ENCODE peak calls at places on chromosomes 16 and 17, in four cellular contexts. N, T, C and W are unnamed samples.
A peak's percentile ranks its signal among the peaks of the same experiment; 100 is the strongest.

GRCh38 chr17:34781571-34782108 is 179.6 kb downstream of the CCT6B start:
- DNase-seq in N (peak; percentile 2), T (no peak), C (no peak), W (no peak)

GRCh38 chr16:51465026-51465425 is 314.0 kb upstream of the SALL1 start:
- DNase-seq in N (no peak), T (no peak), C (no peak), W (no peak)

GRCh38 chr17:73625975-73626706 is 18.1 kb downstream of the SDK2 start:
- DNase-seq in N (no peak), T (no peak), C (no peak), W (peak; percentile 58)

GRCh38 chr17:17236295-17237025 is 508 bp downstream of the FLCN start:
- DNase-seq in N (no peak), T (peak; percentile 64), C (no peak), W (no peak)

GRCh38 chr16:73285336-73285735 is 237.4 kb upstream of the ZFHX3 start:
- DNase-seq in N (no peak), T (no peak), C (no peak), W (no peak)

GRCh38 chr17:70882504-70882903 is 713.2 kb downstream of the KCNJ2 start:
- DNase-seq in N (no peak), T (no peak), C (no peak), W (no peak)

GRCh38 chr16:9408297-9408696 is 316.9 kb downstream of the HAPSTR1 start:
- DNase-seq in N (no peak), T (no peak), C (no peak), W (no peak)

GRCh38 chr16:82510041-82510440 is 116.7 kb upstream of the CDH13 start:
- DNase-seq in N (no peak), T (no peak), C (no peak), W (no peak)

GRCh38 chr16:16972831-16973230 is 497.9 kb downstream of the XYLT1 start:
- DNase-seq in N (no peak), T (no peak), C (no peak), W (no peak)

GRCh38 chr16:23544436-23544835 is 12.7 kb downstream of the EARS2 start:
- DNase-seq in N (no peak), T (no peak), C (no peak), W (peak; percentile 37)

GRCh38 chr16:11034005-11034404 is 89.6 kb downstream of the CLEC16A start:
- DNase-seq in N (peak; percentile 44), T (no peak), C (no peak), W (no peak)

GRCh38 chr16:49858200-49859129 is 2.6 kb upstream of the ZNF423 start:
- DNase-seq in N (peak; percentile 61), T (no peak), C (no peak), W (no peak)

GRCh38 chr17:51004249-51004648 is 116.4 kb downstream of the SPAG9 start:
- DNase-seq in N (no peak), T (no peak), C (no peak), W (no peak)

GRCh38 chr16:52095466-52095865 is 451.5 kb downstream of the TOX3 start:
- DNase-seq in N (no peak), T (no peak), C (no peak), W (no peak)

GRCh38 chr16:70253291-70254094 is 1.8 kb upstream of the EXOSC6 start:
- DNase-seq in N (peak; percentile 31), T (peak; percentile 63), C (no peak), W (no peak)

GRCh38 chr17:9226794-9227135 is 205.5 kb downstream of the NTN1 start:
- DNase-seq in N (no peak), T (no peak), C (no peak), W (peak; percentile 82)

GRCh38 chr17:83085526-83086196 is 6.3 kb downstream of the METRNL start:
- DNase-seq in N (no peak), T (no peak), C (no peak), W (no peak)

GRCh38 chr17:77083547-77083946 is 57.2 kb upstream of the SEC14L1 start:
- DNase-seq in N (no peak), T (no peak), C (no peak), W (no peak)

GRCh38 chr17:56185905-56186783 is 32.9 kb downstream of the ANKFN1 start:
- DNase-seq in N (no peak), T (no peak), C (no peak), W (no peak)

GRCh38 chr17:8922451-8922850 is 43.1 kb downstream of the PIK3R5 start:
- DNase-seq in N (peak; percentile 51), T (no peak), C (no peak), W (no peak)

GRCh38 chr17:78356163-78356713 is 3.6 kb downstream of the SOCS3 start:
- DNase-seq in N (peak; percentile 64), T (peak; percentile 75), C (peak; percentile 54), W (peak; percentile 94)

GRCh38 chr16:56918467-56919012 is 13.4 kb upstream of the HERPUD1 start:
- DNase-seq in N (no peak), T (no peak), C (no peak), W (no peak)

GRCh38 chr17:42475121-42475520 is 16.4 kb downstream of the ATP6V0A1 start:
- DNase-seq in N (no peak), T (no peak), C (no peak), W (no peak)

GRCh38 chr17:76051071-76051467 is 21.2 kb downstream of the SRP68 start:
- DNase-seq in N (no peak), T (no peak), C (no peak), W (no peak)

GRCh38 chr16:84193480-84193879 is 2.5 kb downstream of the ADAD2 start:
- DNase-seq in N (no peak), T (no peak), C (no peak), W (no peak)

GRCh38 chr16:65116818-65117430 is 4.9 kb downstream of the CDH11 start:
- DNase-seq in N (no peak), T (no peak), C (no peak), W (no peak)

GRCh38 chr16:27945233-27945975 is 118.1 kb downstream of the GSG1L start:
- DNase-seq in N (no peak), T (no peak), C (peak; percentile 9), W (no peak)

GRCh38 chr16:19132898-19133297 is 19.1 kb downstream of the ITPRIPL2 start:
- DNase-seq in N (no peak), T (no peak), C (no peak), W (no peak)

GRCh38 chr17:8084250-8084649 is 3.3 kb downstream of the ALOX12B start:
- DNase-seq in N (no peak), T (no peak), C (no peak), W (no peak)

GRCh38 chr17:32878211-32878610 is 1.3 kb upstream of the MYO1D start:
- DNase-seq in N (peak; percentile 50), T (no peak), C (peak; percentile 29), W (no peak)

GRCh38 chr17:41528959-41529353 is 848 bp upstream of the KRT19 start:
- DNase-seq in N (no peak), T (no peak), C (peak; percentile 59), W (no peak)

GRCh38 chr17:4583796-4584124 is 569 bp upstream of the SMTNL2 start:
- DNase-seq in N (no peak), T (no peak), C (no peak), W (peak; percentile 62)

GRCh38 chr17:4583206-4583605 is 1.1 kb upstream of the SMTNL2 start:
- DNase-seq in N (no peak), T (no peak), C (no peak), W (peak; percentile 19)

GRCh38 chr17:4584835-4585187 is 482 bp downstream of the SMTNL2 start:
- DNase-seq in N (no peak), T (no peak), C (no peak), W (peak; percentile 53)

GRCh38 chr17:4585203-4585939 is 1.0 kb downstream of the SMTNL2 start:
- DNase-seq in N (no peak), T (no peak), C (no peak), W (peak; percentile 64)

GRCh38 chr17:4584125-4584834 is at the start of gene SMTNL2:
- DNase-seq in N (no peak), T (no peak), C (no peak), W (peak; percentile 75)
- TF ChIP-seq POLR2A in N (no peak), T (no peak), C (no peak), W (no peak)

DNA sequence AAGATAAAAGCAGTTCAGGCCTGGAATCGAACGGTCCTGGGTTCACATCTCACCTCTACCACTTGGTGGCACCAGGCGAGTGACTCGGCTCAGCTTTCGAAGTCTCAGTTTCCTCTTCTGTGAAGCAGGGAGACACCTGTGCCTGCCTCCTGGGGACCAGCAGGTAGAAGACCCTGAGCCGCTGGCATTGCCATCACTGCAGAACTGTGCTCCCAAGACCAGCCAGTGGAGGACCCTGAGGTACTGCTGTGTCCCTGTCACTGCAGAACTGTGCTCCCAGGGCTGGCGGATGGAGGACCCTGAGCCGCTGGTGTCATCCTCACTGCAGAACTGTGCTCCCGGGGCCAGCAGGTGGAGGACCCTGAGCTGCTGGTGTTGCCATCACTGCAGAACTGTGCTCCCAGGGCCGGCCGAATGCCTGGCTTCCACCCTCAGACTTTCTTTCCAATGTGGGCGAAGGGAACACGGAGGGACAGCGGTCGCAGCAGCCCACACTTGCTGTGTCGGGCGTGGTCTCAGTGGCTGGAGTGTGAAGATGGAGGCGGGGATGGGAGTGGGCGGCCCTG is 8.7 kb upstream of the SLC7A5 start:
- DNase-seq in N (no peak), T (no peak), C (no peak), W (no peak)
- TF ChIP-seq CTCF in N (no peak), T (peak; percentile 31), C (no peak), W (no peak)

GRCh38 chr17:28843810-28844137 is 1.2 kb upstream of the FAM222B start:
- DNase-seq in N (no peak), T (no peak), C (no peak), W (no peak)

GRCh38 chr17:28853295-28853694 is 1.5 kb upstream of the ERAL1 start:
- DNase-seq in N (no peak), T (no peak), C (no peak), W (no peak)

GRCh38 chr17:28846231-28846630 is 3.6 kb upstream of the FAM222B start:
- DNase-seq in N (no peak), T (no peak), C (no peak), W (peak; percentile 18)

GRCh38 chr17:28854457-28855382 is at the start of gene ERAL1:
- DNase-seq in N (peak; percentile 89), T (peak; percentile 96), C (peak; percentile 85), W (peak; percentile 96)

GRCh38 chr17:28849281-28849680 is 5.5 kb upstream of the ERAL1 start:
- DNase-seq in N (no peak), T (peak; percentile 58), C (no peak), W (peak; percentile 8)
- TF ChIP-seq POLR2A in N (no peak), T (no peak), C (no peak), W (no peak)

GRCh38 chr16:88533381-88533831 is 36.8 kb upstream of the ZC3H18 start:
- DNase-seq in N (no peak), T (no peak), C (no peak), W (no peak)

GRCh38 chr16:88535181-88535856 is 34.9 kb upstream of the ZC3H18 start:
- DNase-seq in N (no peak), T (no peak), C (no peak), W (peak; percentile 84)

GRCh38 chr16:88533945-88534641 is 36.1 kb upstream of the ZC3H18 start:
- DNase-seq in N (peak; percentile 56), T (no peak), C (peak; percentile 59), W (peak; percentile 95)

GRCh38 chr16:88535857-88536222 is 34.4 kb upstream of the ZC3H18 start:
- DNase-seq in N (no peak), T (no peak), C (no peak), W (no peak)

DNA sequence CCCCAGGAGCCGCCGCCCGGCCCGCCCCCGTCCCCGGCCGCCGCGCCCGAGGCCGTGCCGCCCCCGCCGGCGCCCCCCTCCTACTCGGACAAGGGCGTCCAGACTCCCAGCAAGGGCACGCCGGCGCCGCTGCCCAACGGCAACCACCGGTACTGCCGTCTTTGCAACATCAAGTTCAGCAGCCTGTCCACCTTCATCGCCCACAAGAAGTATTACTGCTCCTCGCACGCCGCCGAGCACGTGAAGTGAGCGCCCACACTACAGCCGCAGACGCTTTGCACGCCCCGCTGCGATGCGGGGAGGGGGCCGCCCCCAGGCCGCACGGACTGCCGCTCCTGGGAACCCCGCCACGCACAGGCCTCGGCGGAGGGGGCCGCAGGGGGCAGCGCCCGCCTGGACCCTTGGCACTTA is 35.5 kb upstream of the ZC3H18 start:
- DNase-seq in N (peak; percentile 47), T (no peak), C (no peak), W (peak; percentile 90)
- TF ChIP-seq CTCF in N (no peak), T (no peak), C (no peak), W (peak; percentile 32)